ENCODE peak calls at places on chromosomes 1 and 21, in ten cellular contexts. One of them, this sample, is unnamed. For H3K27me3, the result is how much of the 10 kb centered on the place peaks cover.

GRCh38 chr1:43056460-43056859 is 97.8 kb upstream of the SLC2A1 start:
- DNase-seq in cardiac muscle cell: no peak
- DNase-seq in CD8-positive, alpha-beta T cell: no peak
- DNase-seq in spleen: no peak
- DNase-seq in psoas muscle: no peak
- DNase-seq in aorta: no peak
- DNase-seq in body of pancreas: no peak
- DNase-seq in AG04450: no peak
- DNase-seq in Peyer's patch: no peak
- DNase-seq in mesenchymal stem cell: no peak
- DNase-seq in this sample: no peak

GRCh38 chr1:167486090-167486824 is 32.1 kb downstream of the CD247 start:
- DNase-seq in cardiac muscle cell: peak
- DNase-seq in CD8-positive, alpha-beta T cell: peak
- DNase-seq in spleen: no peak
- DNase-seq in psoas muscle: no peak
- DNase-seq in aorta: no peak
- DNase-seq in body of pancreas: no peak
- DNase-seq in AG04450: no peak
- DNase-seq in Peyer's patch: no peak
- DNase-seq in mesenchymal stem cell: peak
- DNase-seq in this sample: peak

GRCh38 chr21:39188521-39189139 is 5.4 kb upstream of the PSMG1 start:
- DNase-seq in cardiac muscle cell: no peak
- DNase-seq in CD8-positive, alpha-beta T cell: no peak
- DNase-seq in spleen: no peak
- DNase-seq in psoas muscle: no peak
- DNase-seq in aorta: no peak
- DNase-seq in body of pancreas: no peak
- DNase-seq in AG04450: no peak
- DNase-seq in Peyer's patch: no peak
- DNase-seq in mesenchymal stem cell: no peak
- DNase-seq in this sample: no peak

GRCh38 chr1:67611841-67612240 is 73.2 kb upstream of the GADD45A start:
- DNase-seq in cardiac muscle cell: no peak
- DNase-seq in CD8-positive, alpha-beta T cell: no peak
- DNase-seq in spleen: no peak
- DNase-seq in psoas muscle: no peak
- DNase-seq in aorta: no peak
- DNase-seq in body of pancreas: no peak
- DNase-seq in AG04450: no peak
- DNase-seq in Peyer's patch: no peak
- DNase-seq in mesenchymal stem cell: no peak
- DNase-seq in this sample: no peak

GRCh38 chr1:91148641-91149069 is 126.8 kb upstream of the ZNF644 start:
- DNase-seq in cardiac muscle cell: no peak
- DNase-seq in CD8-positive, alpha-beta T cell: no peak
- DNase-seq in spleen: no peak
- DNase-seq in psoas muscle: no peak
- DNase-seq in aorta: peak
- DNase-seq in body of pancreas: no peak
- DNase-seq in AG04450: no peak
- DNase-seq in Peyer's patch: no peak
- DNase-seq in mesenchymal stem cell: peak
- DNase-seq in this sample: no peak

GRCh38 chr1:165899461-165899941 is 72.1 kb downstream of the UCK2 start:
- DNase-seq in cardiac muscle cell: no peak
- DNase-seq in CD8-positive, alpha-beta T cell: no peak
- DNase-seq in spleen: no peak
- DNase-seq in psoas muscle: no peak
- DNase-seq in aorta: peak
- DNase-seq in body of pancreas: peak
- DNase-seq in AG04450: no peak
- DNase-seq in Peyer's patch: no peak
- DNase-seq in mesenchymal stem cell: no peak
- DNase-seq in this sample: peak

GRCh38 chr1:117825414-117825813 is 104.0 kb downstream of the GDAP2 start:
- DNase-seq in cardiac muscle cell: no peak
- DNase-seq in CD8-positive, alpha-beta T cell: no peak
- DNase-seq in spleen: no peak
- DNase-seq in psoas muscle: peak
- DNase-seq in aorta: no peak
- DNase-seq in body of pancreas: no peak
- DNase-seq in AG04450: no peak
- DNase-seq in Peyer's patch: no peak
- DNase-seq in mesenchymal stem cell: no peak
- DNase-seq in this sample: no peak

GRCh38 chr1:64663654-64664053 is 81.2 kb upstream of the RAVER2 start:
- DNase-seq in cardiac muscle cell: no peak
- DNase-seq in CD8-positive, alpha-beta T cell: no peak
- DNase-seq in spleen: no peak
- DNase-seq in psoas muscle: no peak
- DNase-seq in aorta: no peak
- DNase-seq in body of pancreas: peak
- DNase-seq in AG04450: no peak
- DNase-seq in Peyer's patch: no peak
- DNase-seq in mesenchymal stem cell: peak
- DNase-seq in this sample: peak

GRCh38 chr1:229691362-229691761 is 65.3 kb downstream of the URB2 start:
- DNase-seq in cardiac muscle cell: no peak
- DNase-seq in CD8-positive, alpha-beta T cell: no peak
- DNase-seq in spleen: no peak
- DNase-seq in psoas muscle: no peak
- DNase-seq in aorta: no peak
- DNase-seq in body of pancreas: peak
- DNase-seq in AG04450: no peak
- DNase-seq in Peyer's patch: no peak
- DNase-seq in mesenchymal stem cell: no peak
- DNase-seq in this sample: no peak

GRCh38 chr1:243940451-243940850 is 90.4 kb upstream of the AKT3 start:
- DNase-seq in cardiac muscle cell: no peak
- DNase-seq in CD8-positive, alpha-beta T cell: no peak
- DNase-seq in spleen: no peak
- DNase-seq in psoas muscle: no peak
- DNase-seq in aorta: no peak
- DNase-seq in body of pancreas: no peak
- DNase-seq in AG04450: no peak
- DNase-seq in Peyer's patch: no peak
- DNase-seq in mesenchymal stem cell: no peak
- DNase-seq in this sample: no peak

DNA sequence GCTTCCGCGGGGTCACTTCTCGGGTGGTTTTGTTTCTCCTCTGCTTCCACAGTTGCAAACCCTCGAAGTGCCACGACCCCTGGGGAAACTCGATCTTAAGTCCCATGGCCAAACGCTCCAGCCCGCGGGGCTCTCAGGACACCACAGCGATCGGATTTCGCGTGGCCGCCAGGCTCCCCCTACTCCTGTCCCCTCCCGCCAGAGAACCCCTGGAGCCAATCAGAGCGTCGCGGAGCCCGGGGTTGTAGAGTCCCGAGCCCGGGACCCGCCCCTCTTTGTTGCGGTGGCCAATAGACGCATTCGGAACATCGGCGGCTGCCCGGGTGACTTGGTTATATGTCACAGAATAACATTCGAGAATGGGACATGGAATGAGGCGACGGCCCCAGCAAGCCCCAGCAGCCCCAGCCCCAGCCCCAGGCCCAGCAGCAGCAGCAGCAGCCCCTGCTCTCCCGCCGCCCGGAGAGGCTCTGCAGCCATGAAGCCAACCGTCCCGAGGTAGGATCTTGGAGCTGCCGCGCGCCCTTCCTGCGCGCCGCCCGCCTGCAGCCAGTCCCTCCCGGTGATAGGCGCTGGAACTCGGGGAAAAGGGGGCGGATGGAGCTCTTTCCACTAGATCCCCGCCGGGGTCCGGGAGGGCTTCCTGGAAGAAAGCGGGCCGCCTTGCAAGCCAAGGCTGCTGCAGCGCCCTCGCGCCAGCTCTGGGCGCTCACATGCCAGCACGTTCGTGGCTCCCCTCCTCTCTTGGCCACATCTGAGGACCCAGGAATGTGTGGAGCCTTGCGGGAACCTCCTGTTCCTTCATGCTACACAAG is at the start of gene VASH2:
- DNase-seq in cardiac muscle cell: peak
- DNase-seq in CD8-positive, alpha-beta T cell: peak
- DNase-seq in spleen: peak
- DNase-seq in psoas muscle: peak
- DNase-seq in aorta: peak
- DNase-seq in body of pancreas: peak
- DNase-seq in AG04450: no peak
- DNase-seq in Peyer's patch: peak
- DNase-seq in mesenchymal stem cell: peak
- DNase-seq in this sample: peak
- H3K27me3 ChIP-seq in cardiac muscle cell: under half
- H3K27me3 ChIP-seq in CD8-positive, alpha-beta T cell: under half
- H3K27me3 ChIP-seq in spleen: under half
- H3K27me3 ChIP-seq in psoas muscle: under half
- H3K27me3 ChIP-seq in aorta: under half
- H3K27me3 ChIP-seq in body of pancreas: under half
- H3K27me3 ChIP-seq in AG04450: under half
- H3K27me3 ChIP-seq in Peyer's patch: under half
- H3K27me3 ChIP-seq in mesenchymal stem cell: under half
- H3K27me3 ChIP-seq in this sample: under half

DNA sequence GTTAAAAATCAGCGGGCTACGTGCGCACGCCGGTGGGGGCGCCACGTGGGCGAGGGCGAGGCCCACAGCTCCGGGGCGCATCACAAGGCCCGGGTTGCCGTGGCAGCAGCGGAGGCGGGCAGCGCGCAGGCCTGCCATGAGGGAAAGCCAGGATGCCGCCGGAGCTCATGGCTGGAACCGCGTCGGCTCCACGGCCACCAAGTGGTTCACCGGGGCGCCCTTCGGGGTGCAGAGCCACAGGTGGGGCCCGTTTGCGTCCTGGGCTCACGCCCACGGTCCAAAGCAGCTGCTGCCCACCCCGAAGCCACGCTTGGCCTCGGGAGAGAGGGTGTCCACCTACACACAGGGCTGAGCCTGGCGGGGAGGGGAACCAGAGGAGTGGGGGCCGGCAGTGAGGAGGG is 4.9 kb upstream of the TTC22 start:
- DNase-seq in cardiac muscle cell: no peak
- DNase-seq in CD8-positive, alpha-beta T cell: no peak
- DNase-seq in spleen: no peak
- DNase-seq in psoas muscle: no peak
- DNase-seq in aorta: no peak
- DNase-seq in body of pancreas: no peak
- DNase-seq in AG04450: no peak
- DNase-seq in Peyer's patch: peak
- DNase-seq in mesenchymal stem cell: no peak
- DNase-seq in this sample: no peak
- H3K27ac ChIP-seq in cardiac muscle cell: no peak
- H3K27ac ChIP-seq in CD8-positive, alpha-beta T cell: no peak
- H3K27ac ChIP-seq in spleen: no peak
- H3K27ac ChIP-seq in psoas muscle: no peak
- H3K27ac ChIP-seq in aorta: no peak
- H3K27ac ChIP-seq in body of pancreas: no peak
- H3K27ac ChIP-seq in AG04450: no peak
- H3K27ac ChIP-seq in Peyer's patch: no peak
- H3K27ac ChIP-seq in mesenchymal stem cell: no peak
- H3K27ac ChIP-seq in this sample: no peak

DNA sequence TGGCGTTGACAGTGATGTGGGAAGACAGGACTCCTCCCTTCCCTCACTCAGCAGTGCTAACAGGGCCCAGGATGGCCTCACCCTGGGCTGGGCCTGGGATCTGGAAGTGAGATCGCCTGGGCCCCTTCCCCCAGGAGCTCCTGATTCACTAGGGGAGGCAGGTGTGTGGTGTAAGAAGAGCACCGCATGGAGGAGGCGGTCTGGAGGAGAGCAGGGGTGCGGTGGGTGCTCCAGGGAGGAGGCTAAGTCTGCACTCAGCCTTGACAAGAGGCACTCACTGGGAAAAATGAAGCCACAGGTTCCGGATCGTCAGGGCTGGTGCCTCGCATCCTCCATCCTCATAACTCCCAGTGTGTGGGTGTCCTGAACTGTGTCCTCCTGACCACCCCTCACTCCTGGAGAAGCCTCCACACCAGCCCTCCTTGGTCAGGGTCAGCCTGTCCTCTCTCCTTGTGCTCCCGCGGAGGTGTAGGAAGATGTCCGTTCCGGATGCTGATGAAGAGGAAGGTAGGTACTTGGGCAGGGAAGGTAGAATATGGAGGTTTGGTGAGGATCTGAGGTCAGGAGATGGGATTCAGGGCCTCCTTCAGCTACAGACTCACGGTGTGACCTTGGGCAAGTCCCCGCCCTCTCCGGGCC is 142.1 kb upstream of the WNT4 start:
- DNase-seq in cardiac muscle cell: no peak
- DNase-seq in CD8-positive, alpha-beta T cell: no peak
- DNase-seq in spleen: no peak
- DNase-seq in psoas muscle: no peak
- DNase-seq in aorta: no peak
- DNase-seq in body of pancreas: no peak
- DNase-seq in AG04450: no peak
- DNase-seq in Peyer's patch: no peak
- DNase-seq in mesenchymal stem cell: no peak
- DNase-seq in this sample: no peak
- H3K27me3 ChIP-seq in cardiac muscle cell: under half
- H3K27me3 ChIP-seq in CD8-positive, alpha-beta T cell: under half
- H3K27me3 ChIP-seq in spleen: under half
- H3K27me3 ChIP-seq in psoas muscle: under half
- H3K27me3 ChIP-seq in aorta: under half
- H3K27me3 ChIP-seq in body of pancreas: under half
- H3K27me3 ChIP-seq in AG04450: under half
- H3K27me3 ChIP-seq in Peyer's patch: under half
- H3K27me3 ChIP-seq in mesenchymal stem cell: under half
- H3K27me3 ChIP-seq in this sample: under half

GRCh38 chr1:99851850-99852454 is 1.8 kb downstream of the AGL start:
- DNase-seq in cardiac muscle cell: no peak
- DNase-seq in CD8-positive, alpha-beta T cell: no peak
- DNase-seq in spleen: no peak
- DNase-seq in psoas muscle: no peak
- DNase-seq in aorta: no peak
- DNase-seq in body of pancreas: no peak
- DNase-seq in AG04450: no peak
- DNase-seq in Peyer's patch: no peak
- DNase-seq in mesenchymal stem cell: no peak
- DNase-seq in this sample: no peak

GRCh38 chr1:99852648-99853047 is 2.5 kb downstream of the AGL start:
- DNase-seq in cardiac muscle cell: no peak
- DNase-seq in CD8-positive, alpha-beta T cell: no peak
- DNase-seq in spleen: no peak
- DNase-seq in psoas muscle: no peak
- DNase-seq in aorta: no peak
- DNase-seq in body of pancreas: no peak
- DNase-seq in AG04450: no peak
- DNase-seq in Peyer's patch: no peak
- DNase-seq in mesenchymal stem cell: no peak
- DNase-seq in this sample: no peak

GRCh38 chr1:99849744-99850457 is at the start of gene AGL:
- DNase-seq in cardiac muscle cell: peak
- DNase-seq in CD8-positive, alpha-beta T cell: peak
- DNase-seq in spleen: peak
- DNase-seq in psoas muscle: peak
- DNase-seq in aorta: peak
- DNase-seq in body of pancreas: peak
- DNase-seq in AG04450: peak
- DNase-seq in Peyer's patch: peak
- DNase-seq in mesenchymal stem cell: peak
- DNase-seq in this sample: peak

GRCh38 chr1:99849413-99849743 is 783 bp upstream of the AGL start:
- DNase-seq in cardiac muscle cell: no peak
- DNase-seq in CD8-positive, alpha-beta T cell: no peak
- DNase-seq in spleen: no peak
- DNase-seq in psoas muscle: no peak
- DNase-seq in aorta: no peak
- DNase-seq in body of pancreas: peak
- DNase-seq in AG04450: no peak
- DNase-seq in Peyer's patch: no peak
- DNase-seq in mesenchymal stem cell: no peak
- DNase-seq in this sample: no peak

GRCh38 chr1:99850458-99850974 is 355 bp downstream of the AGL start:
- DNase-seq in cardiac muscle cell: peak
- DNase-seq in CD8-positive, alpha-beta T cell: no peak
- DNase-seq in spleen: no peak
- DNase-seq in psoas muscle: no peak
- DNase-seq in aorta: no peak
- DNase-seq in body of pancreas: peak
- DNase-seq in AG04450: no peak
- DNase-seq in Peyer's patch: no peak
- DNase-seq in mesenchymal stem cell: no peak
- DNase-seq in this sample: no peak
- H3K27ac ChIP-seq in cardiac muscle cell: peak
- H3K27ac ChIP-seq in CD8-positive, alpha-beta T cell: peak
- H3K27ac ChIP-seq in spleen: peak
- H3K27ac ChIP-seq in psoas muscle: peak
- H3K27ac ChIP-seq in aorta: peak
- H3K27ac ChIP-seq in body of pancreas: peak
- H3K27ac ChIP-seq in AG04450: no peak
- H3K27ac ChIP-seq in Peyer's patch: peak
- H3K27ac ChIP-seq in mesenchymal stem cell: no peak
- H3K27ac ChIP-seq in this sample: peak